ENCODE peak calls at places on chromosomes 7 and 10, in eight cellular contexts. K, Z, O, A, D, P, U and L are unnamed samples.

GRCh38 chr10:124874-125273 is 10.4 kb upstream of the ZMYND11 start:
- DNase-seq in A (no peak), U (no peak), Z (no peak), K (no peak), P (no peak), O (no peak), D (no peak), L (no peak)

GRCh38 chr7:150756858-150757257 is 19.6 kb downstream of the GIMAP5 start:
- DNase-seq in O (no peak), A (no peak), U (no peak), P (no peak), K (no peak), D (no peak), Z (peak; percentile 28), L (no peak)

GRCh38 chr7:20607216-20607615 is 8.3 kb upstream of the ABCB5 start:
- DNase-seq in K (no peak), U (no peak), P (no peak), D (peak; percentile 9), Z (no peak), A (no peak), O (no peak), L (no peak)

GRCh38 chr7:20329389-20330175 is 1.1 kb upstream of the ITGB8 start:
- DNase-seq in U (peak; percentile 93), D (peak; percentile 81), Z (peak; percentile 80), K (peak; percentile 64), O (no peak), P (no peak), A (peak; percentile 71), L (peak; percentile 81)

GRCh38 chr10:46559231-46559671 is 2.8 kb upstream of the GPRIN2 start:
- DNase-seq in A (peak; percentile 6), P (peak; percentile 75), Z (no peak), U (no peak), K (peak; percentile 6), D (no peak), O (peak; percentile 42), L (peak; percentile 57)

GRCh38 chr10:97138174-97138573 is 47.6 kb downstream of the SLIT1 start:
- DNase-seq in K (no peak), P (no peak), Z (peak; percentile 17), U (no peak), O (no peak), A (no peak), D (peak; percentile 58), L (no peak)

GRCh38 chr7:114959931-114960330 is 38.0 kb downstream of the MDFIC start:
- DNase-seq in U (no peak), P (no peak), D (no peak), K (no peak), O (no peak), A (no peak), Z (no peak), L (no peak)

GRCh38 chr10:77909755-77910375 is 16.7 kb downstream of the DLG5 start:
- DNase-seq in O (no peak), A (peak; percentile 66), U (no peak), K (no peak), Z (peak; percentile 93), P (no peak), D (peak; percentile 66), L (no peak)

GRCh38 chr10:49631975-49632374 is 18.1 kb downstream of the CHAT start:
- DNase-seq in O (no peak), Z (no peak), A (no peak), K (no peak), P (peak; percentile 35), U (no peak), D (no peak), L (no peak)

GRCh38 chr7:130084037-130084875 is 13.9 kb downstream of the KLHDC10 start:
- DNase-seq in K (no peak), P (no peak), U (no peak), Z (peak; percentile 44), A (no peak), D (peak; percentile 36), O (no peak), L (no peak)

GRCh38 chr10:132915411-132915810 is 27.0 kb downstream of the CFAP46 start:
- DNase-seq in Z (no peak), D (no peak), U (no peak), P (no peak), O (no peak), K (no peak), A (peak; percentile 5), L (peak; percentile 49)

GRCh38 chr7:108328174-108328651 is 128.0 kb downstream of the NRCAM start:
- DNase-seq in D (no peak), P (no peak), Z (no peak), O (no peak), K (no peak), A (no peak), U (no peak), L (no peak)

GRCh38 chr7:108324053-108325038 is 131.9 kb downstream of the NRCAM start:
- DNase-seq in O (no peak), U (no peak), K (no peak), A (no peak), Z (no peak), D (no peak), P (no peak), L (no peak)

GRCh38 chr7:108329514-108329913 is 126.7 kb downstream of the NRCAM start:
- DNase-seq in D (no peak), K (no peak), P (no peak), U (no peak), A (no peak), Z (no peak), O (no peak), L (no peak)

GRCh38 chr7:108327353-108327752 is 128.9 kb downstream of the NRCAM start:
- DNase-seq in P (no peak), K (no peak), Z (no peak), U (no peak), O (no peak), A (no peak), D (no peak), L (no peak)

GRCh38 chr7:108326938-108327337 is 129.3 kb downstream of the NRCAM start:
- DNase-seq in P (no peak), A (no peak), U (no peak), O (no peak), D (no peak), K (no peak), Z (no peak), L (no peak)
- H3K4me3 ChIP-seq in P (no peak overlapping the region), A (no peak overlapping the region), U (no peak overlapping the region), O (no peak overlapping the region), D (no peak overlapping the region), K (no peak overlapping the region), Z (no peak overlapping the region), L (no peak overlapping the region)

GRCh38 chr7:22482476-22482875 is 17.5 kb downstream of the STEAP1B start:
- DNase-seq in D (no peak), K (no peak), U (no peak), P (no peak), A (no peak), Z (no peak), O (no peak), L (no peak)

GRCh38 chr7:22481726-22482125 is 18.3 kb downstream of the STEAP1B start:
- DNase-seq in U (no peak), Z (no peak), A (no peak), K (no peak), O (no peak), P (no peak), D (no peak), L (no peak)

GRCh38 chr7:22477262-22477661 is 22.7 kb downstream of the STEAP1B start:
- DNase-seq in Z (no peak), O (no peak), U (no peak), A (no peak), D (no peak), K (no peak), P (no peak), L (no peak)

GRCh38 chr7:22477876-22478450 is 22.0 kb downstream of the STEAP1B start:
- DNase-seq in O (no peak), A (no peak), P (no peak), U (no peak), D (no peak), Z (no peak), K (no peak), L (no peak)

DNA sequence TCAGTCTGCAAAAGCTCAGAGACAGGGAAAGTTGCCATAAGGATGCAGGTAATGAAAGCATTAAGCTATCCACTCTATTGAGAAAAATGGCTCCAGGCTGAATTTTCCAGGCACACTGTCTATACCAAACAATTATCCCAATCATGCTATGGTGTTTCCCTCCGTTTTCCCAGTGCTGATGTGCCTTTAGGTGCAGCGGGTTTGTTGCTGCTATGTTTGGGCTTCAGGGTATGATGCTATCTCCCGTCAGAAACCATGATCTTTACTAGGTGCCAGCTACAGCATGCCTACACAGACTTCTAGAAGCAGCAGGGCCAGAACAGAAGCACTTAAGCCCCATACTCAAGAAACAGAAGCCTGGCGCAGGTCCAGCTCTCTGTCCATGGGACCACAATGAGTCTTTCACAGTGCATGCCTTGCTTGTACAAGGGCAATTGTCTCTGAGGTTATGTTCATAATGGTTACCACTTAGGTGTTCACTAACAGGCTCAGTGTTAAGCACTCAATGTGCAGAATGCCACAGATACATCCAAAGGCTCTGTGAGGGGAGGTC is 19.4 kb downstream of the STEAP1B start:
- DNase-seq in Z (no peak), K (no peak), O (no peak), U (no peak), A (no peak), P (no peak), D (no peak), L (no peak)
- TF ChIP-seq EP300 in Z (no peak), K (no peak), O (no peak), U (no peak), A (no peak), P (no peak), D (no peak), L (no peak)

GRCh38 chr7:1174881-1175596 is 15.0 kb upstream of the ZFAND2A start:
- DNase-seq in K (no peak), D (no peak), Z (no peak), P (no peak), A (no peak), O (no peak), U (no peak), L (no peak)

GRCh38 chr7:1175967-1176851 is 16.2 kb upstream of the ZFAND2A start:
- DNase-seq in O (peak; percentile 100), U (peak; percentile 96), Z (peak; percentile 90), A (peak; percentile 90), K (peak; percentile 89), P (peak; percentile 93), D (peak; percentile 79), L (peak; percentile 88)

GRCh38 chr7:1172666-1173523 is 12.9 kb upstream of the ZFAND2A start:
- DNase-seq in U (no peak), Z (no peak), O (no peak), P (no peak), A (no peak), K (no peak), D (no peak), L (no peak)

GRCh38 chr7:1176891-1177373 is 16.9 kb upstream of the ZFAND2A start:
- DNase-seq in P (no peak), Z (peak; percentile 87), A (peak; percentile 88), O (peak; percentile 97), D (peak; percentile 65), K (peak; percentile 63), U (no peak), L (no peak)

DNA sequence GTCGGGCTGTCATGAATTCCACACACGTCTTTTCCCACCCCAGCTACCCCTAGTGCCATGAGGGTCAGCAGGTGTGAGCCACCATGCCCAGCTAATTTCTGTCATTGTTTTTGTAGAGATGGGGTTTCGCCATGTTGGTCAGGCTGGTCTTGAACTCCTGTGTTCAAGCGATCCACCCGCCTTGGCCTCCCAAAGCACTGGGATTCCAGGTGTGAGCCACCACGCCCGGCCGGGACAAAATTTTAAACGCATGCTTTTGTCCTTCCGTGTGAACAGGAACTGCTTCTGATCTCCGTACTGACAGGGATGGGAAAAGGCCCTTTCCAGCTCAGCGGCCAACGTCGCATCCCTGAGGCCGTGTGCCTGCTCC is 15.6 kb upstream of the ZFAND2A start:
- DNase-seq in U (no peak), Z (no peak), D (no peak), P (no peak), K (no peak), A (no peak), O (no peak), L (no peak)
- H3K4me3 ChIP-seq in U (peak overlapping the region; percentile 31), Z (peak overlapping the region; percentile 14), D (peak overlapping the region; percentile 34), P (peak overlapping the region; percentile 17), K (no peak overlapping the region), A (no peak overlapping the region), O (no peak overlapping the region), L (peak overlapping the region; percentile 36)

GRCh38 chr7:77657427-77658331 is 38.6 kb upstream of the RSBN1L start:
- DNase-seq in A (no peak), U (no peak), O (no peak), K (no peak), P (no peak), Z (peak; percentile 68), D (peak; percentile 32), L (no peak)
- TF ChIP-seq EP300 in A (no peak), U (no peak), O (no peak), K (no peak), P (no peak), Z (no peak), D (no peak), L (no peak)